ENCODE peak calls at places on chromosomes 7 and 10, in six cellular contexts. D is A549, B is HepG2, M is K562, A is HEK293T, G is GM12878. W is an unnamed sample.

GRCh38 chr7:37531225-37531624 is 82.6 kb upstream of the ELMO1 start:
- DNase-seq in D (no peak), B (no peak), M (no peak), A (no peak), G (no peak), W (no peak)

GRCh38 chr10:132485391-132485790 is 52.2 kb upstream of the INPP5A start:
- DNase-seq in D (no peak), B (no peak), M (no peak), A (no peak), G (no peak), W (no peak)

GRCh38 chr10:102869290-102870198 is at the start of gene AS3MT:
- DNase-seq in D (peak), B (peak), M (no peak), A (peak), G (no peak), W (no peak)

GRCh38 chr10:44045020-44045419 is 339.9 kb downstream of the CXCL12 start:
- DNase-seq in D (no peak), B (no peak), M (no peak), A (no peak), G (no peak), W (no peak)

GRCh38 chr10:16681525-16681924 is 135.7 kb downstream of the RSU1 start:
- DNase-seq in D (no peak), B (no peak), M (no peak), A (no peak), G (no peak), W (peak)

GRCh38 chr10:129694633-129695356 is 227.8 kb downstream of the MGMT start:
- DNase-seq in D (no peak), B (no peak), M (no peak), A (no peak), G (no peak), W (no peak)

GRCh38 chr7:28406192-28406591 is 6.1 kb upstream of the CREB5 start:
- DNase-seq in D (no peak), B (no peak), M (no peak), A (no peak), G (no peak), W (no peak)

GRCh38 chr7:94284120-94284519 is 110.6 kb upstream of the COL1A2 start:
- DNase-seq in D (no peak), B (no peak), M (no peak), A (no peak), G (no peak), W (no peak)

GRCh38 chr10:92419740-92420553 is 129.0 kb downstream of the MARCHF5 start:
- DNase-seq in D (no peak), B (peak), M (no peak), A (no peak), G (no peak), W (peak)

GRCh38 chr10:19724287-19724686 is 91.9 kb upstream of the PLXDC2 start:
- DNase-seq in D (no peak), B (no peak), M (no peak), A (no peak), G (no peak), W (no peak)

GRCh38 chr10:19713800-19714525 is 102.3 kb upstream of the PLXDC2 start:
- DNase-seq in D (no peak), B (no peak), M (no peak), A (no peak), G (no peak), W (no peak)

DNA sequence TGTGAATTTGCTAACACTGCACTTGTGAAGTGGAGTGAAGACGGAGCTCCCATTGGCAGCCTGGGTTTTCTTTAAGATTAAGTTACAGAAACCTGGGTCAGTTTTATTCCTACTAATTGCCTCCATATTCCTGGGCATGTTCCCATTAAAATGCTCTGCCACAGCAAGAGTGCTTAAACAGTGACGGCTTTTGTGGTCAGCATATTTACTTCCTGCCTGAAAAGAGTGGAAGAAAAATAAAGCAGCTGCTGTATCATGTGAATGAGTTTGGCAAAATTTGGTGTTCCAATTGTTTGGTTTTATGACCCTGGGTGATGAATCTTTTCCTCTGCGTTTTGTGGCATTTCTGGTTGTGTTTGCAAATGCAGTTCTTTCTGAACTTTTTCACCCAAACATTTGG is 96.9 kb upstream of the PLXDC2 start:
- DNase-seq in D (no peak), B (no peak), M (no peak), A (peak), G (no peak), W (peak)
- TF ChIP-seq BHLHE40 in D (no peak), B (no peak), M (no peak), A (no peak), G (no peak), W (no peak)

GRCh38 chr10:86349474-86349873 is 17.1 kb downstream of the GRID1 start:
- DNase-seq in D (peak), B (peak), M (peak), A (peak), G (no peak), W (no peak)
- TF ChIP-seq BHLHE40 in D (no peak), B (no peak), M (no peak), A (no peak), G (no peak), W (no peak)

DNA sequence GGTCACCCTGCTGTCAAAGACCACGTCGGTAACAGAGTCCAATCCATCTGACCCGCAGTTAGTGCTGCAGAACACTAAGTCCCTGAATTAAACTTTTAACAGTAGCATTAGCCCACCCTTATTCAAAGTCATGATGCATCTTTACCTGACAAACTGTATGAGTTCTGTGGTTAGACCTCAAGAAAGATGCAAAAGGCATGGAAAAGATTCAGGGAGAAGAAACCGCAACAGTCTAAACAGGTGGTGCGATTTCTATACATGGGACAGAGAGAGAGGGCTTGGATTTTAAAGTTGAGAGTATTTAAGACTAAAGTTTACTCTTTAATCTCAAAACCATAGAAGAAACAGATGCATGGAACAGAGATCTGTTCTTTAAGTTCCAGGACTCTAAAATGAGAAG is 103.3 kb upstream of the NFE2L3 start:
- DNase-seq in D (no peak), B (no peak), M (no peak), A (no peak), G (no peak), W (no peak)
- TF ChIP-seq BHLHE40 in D (no peak), B (no peak), M (no peak), A (no peak), G (no peak), W (no peak)

DNA sequence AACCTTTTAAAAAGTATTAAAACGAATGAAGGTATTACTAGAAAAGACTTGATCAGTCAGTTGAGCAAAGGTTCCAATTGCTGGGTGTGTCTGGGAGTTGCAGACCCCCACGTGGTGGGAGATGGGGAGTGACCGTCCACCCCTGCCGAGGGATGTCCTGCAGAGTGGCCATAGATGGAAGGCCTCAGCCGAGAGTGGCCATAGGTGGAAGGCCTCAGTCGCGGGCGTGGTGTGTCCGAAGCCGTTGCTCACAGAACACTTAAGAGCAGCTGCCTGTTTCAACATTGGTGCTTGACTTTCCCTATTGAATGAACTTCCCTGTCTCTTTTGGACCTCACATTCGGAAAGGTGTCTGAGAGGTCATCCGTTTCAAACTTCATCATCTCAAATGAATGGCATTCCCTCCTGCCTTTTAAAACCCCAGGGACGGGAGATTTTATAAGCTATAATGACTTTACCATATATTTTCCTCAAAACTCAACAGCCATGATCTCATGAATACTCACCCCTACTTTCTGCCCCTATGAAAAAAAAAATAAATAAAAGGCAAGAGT is 69.5 kb downstream of the CAMK1D start:
- DNase-seq in D (no peak), B (no peak), M (no peak), A (no peak), G (no peak), W (no peak)
- TF ChIP-seq BHLHE40 in D (no peak), B (no peak), M (no peak), A (no peak), G (no peak), W (no peak)

GRCh38 chr7:4531236-4531635 is 150.9 kb upstream of the FOXK1 start:
- DNase-seq in D (no peak), B (no peak), M (no peak), A (no peak), G (no peak), W (no peak)

GRCh38 chr7:4525884-4526283 is 156.2 kb upstream of the FOXK1 start:
- DNase-seq in D (no peak), B (no peak), M (no peak), A (no peak), G (no peak), W (no peak)

GRCh38 chr7:4523219-4523618 is 158.9 kb upstream of the FOXK1 start:
- DNase-seq in D (no peak), B (no peak), M (no peak), A (no peak), G (no peak), W (no peak)

GRCh38 chr7:4523873-4524272 is 158.2 kb upstream of the FOXK1 start:
- DNase-seq in D (no peak), B (no peak), M (no peak), A (no peak), G (no peak), W (no peak)

GRCh38 chr7:4527988-4528641 is 154.0 kb upstream of the FOXK1 start:
- DNase-seq in D (peak), B (no peak), M (no peak), A (no peak), G (no peak), W (no peak)
- TF ChIP-seq BHLHE40 in D (no peak), B (no peak), M (no peak), A (no peak), G (no peak), W (no peak)

GRCh38 chr10:88705951-88706350 is at the start of gene LIPK:
- DNase-seq in D (no peak), B (no peak), M (no peak), A (no peak), G (no peak), W (no peak)
- TF ChIP-seq BHLHE40 in D (no peak), B (no peak), M (no peak), A (no peak), G (no peak), W (no peak)

GRCh38 chr10:96341219-96342182 is 17.3 kb downstream of the OPALIN start:
- DNase-seq in D (no peak), B (no peak), M (no peak), A (no peak), G (no peak), W (no peak)
- TF ChIP-seq BHLHE40 in D (no peak), B (no peak), M (no peak), A (no peak), G (no peak), W (no peak)

DNA sequence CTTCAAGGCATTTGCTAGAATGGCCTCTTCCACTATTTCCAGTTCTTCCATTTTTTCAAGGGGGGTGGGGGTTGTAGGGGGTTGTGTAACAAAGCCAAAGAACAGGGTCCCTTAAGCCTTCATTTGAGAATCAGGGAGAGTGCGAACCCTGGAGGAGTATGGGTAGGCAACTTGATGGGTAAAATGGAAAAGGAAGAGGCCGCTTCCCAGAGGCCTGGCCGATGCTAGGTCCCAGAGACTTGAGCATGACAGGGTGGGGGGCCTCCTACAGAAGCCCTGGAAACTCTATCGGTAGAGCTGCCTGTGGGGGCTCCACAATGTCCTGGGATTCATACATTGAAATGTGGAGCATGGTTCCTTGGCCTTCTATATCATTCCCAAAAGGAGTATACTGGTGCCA is 9.1 kb upstream of the HOXA13 start:
- DNase-seq in D (no peak), B (no peak), M (no peak), A (no peak), G (no peak), W (no peak)
- TF ChIP-seq BHLHE40 in D (no peak), B (no peak), M (no peak), A (no peak), G (no peak), W (no peak)

DNA sequence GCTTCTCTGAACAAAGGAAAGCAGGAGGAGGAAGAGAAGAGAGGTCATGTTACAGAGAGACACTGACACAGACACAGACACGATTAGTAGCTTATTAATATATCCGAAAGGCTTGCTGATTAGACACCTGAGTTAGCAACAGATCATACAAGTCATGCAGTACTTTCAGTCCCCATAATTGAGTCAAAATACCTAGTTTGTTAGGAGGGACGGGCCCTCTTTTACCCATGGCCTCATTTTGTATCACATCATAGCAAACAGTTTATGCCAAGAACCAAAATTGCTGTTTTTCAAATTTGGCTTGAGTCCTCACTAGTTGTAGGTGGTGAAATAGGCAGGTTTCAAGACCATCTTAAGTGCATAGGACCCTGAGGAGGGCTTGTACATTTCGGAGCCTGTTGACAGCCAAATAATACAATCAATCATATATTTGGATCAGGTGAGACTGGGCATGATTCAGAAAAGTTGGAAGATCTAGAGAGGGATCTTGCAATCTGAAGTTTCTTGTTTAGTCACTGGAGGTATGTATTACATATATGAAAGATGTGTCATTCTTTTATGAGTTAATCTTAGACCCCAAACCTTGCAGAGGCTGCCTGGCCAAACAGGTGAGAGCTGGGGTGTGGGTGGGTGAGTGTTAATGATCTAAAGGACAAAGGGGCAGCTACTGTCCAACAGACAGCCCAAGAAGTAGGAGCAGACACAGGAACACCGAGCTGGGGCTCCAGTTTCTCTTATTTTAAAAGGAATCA is 65.4 kb downstream of the PRPF18 start:
- DNase-seq in D (no peak), B (no peak), M (no peak), A (no peak), G (no peak), W (no peak)
- TF ChIP-seq BHLHE40 in D (no peak), B (no peak), M (no peak), A (no peak), G (no peak), W (no peak)

GRCh38 chr10:95097805-95098204 is 28.5 kb upstream of the CYP2C8 start:
- DNase-seq in D (no peak), B (peak), M (no peak), A (no peak), G (no peak), W (no peak)

GRCh38 chr10:95096143-95096542 is 26.8 kb upstream of the CYP2C8 start:
- DNase-seq in D (no peak), B (no peak), M (no peak), A (no peak), G (no peak), W (no peak)
- TF ChIP-seq BHLHE40 in D (no peak), B (no peak), M (no peak), A (no peak), G (no peak), W (no peak)